ENCODE peak calls at places on chromosomes 3 and 15, in nine cellular contexts. J is activated B cell treated with CpG ODN at 0.5 μM for 24 hours, G is NCI-H1417, T is non-pigmented ciliary epithelial cell, D is breast epithelium, V is HFF-Myc, F is NCI-H1092 treated with DMSO at 0.1 percent for 48 hours, S is psoas muscle, Y is T1000. E is an unnamed sample.

GRCh38 chr3:186414735-186415419 is 52.8 kb upstream of the DGKG start:
- DNase-seq in J (no peak), G (peak; percentile 52), T (no peak), D (no peak), V (peak; percentile 21), F (no peak), S (no peak), Y (no peak), E (no peak)

GRCh38 chr15:31338879-31339557 is 12.4 kb downstream of the KLF13 start:
- DNase-seq in J (peak; percentile 40), G (peak; percentile 92), T (peak; percentile 19), D (peak; percentile 90), V (no peak), F (peak; percentile 67), S (peak; percentile 72), Y (peak; percentile 77), E (peak; percentile 95)

GRCh38 chr3:141050913-141051632 is at the start of gene SPSB4:
- DNase-seq in J (no peak), G (peak; percentile 76), T (no peak), D (no peak), V (no peak), F (peak; percentile 50), S (peak; percentile 93), Y (peak; percentile 65), E (peak; percentile 53)

GRCh38 chr3:39784922-39785321 is 24.5 kb upstream of the MYRIP start:
- DNase-seq in J (no peak), G (no peak), T (no peak), D (no peak), V (no peak), F (no peak), S (no peak), Y (no peak), E (no peak)

GRCh38 chr15:98674336-98674735 is 26.0 kb downstream of the IGF1R start:
- DNase-seq in J (no peak), G (no peak), T (no peak), D (no peak), V (no peak), F (no peak), S (no peak), Y (no peak), E (no peak)

GRCh38 chr15:65558997-65559760 is 28.9 kb downstream of the HACD3 start:
- DNase-seq in J (no peak), G (no peak), T (no peak), D (no peak), V (no peak), F (no peak), S (no peak), Y (no peak), E (no peak)

GRCh38 chr3:22960326-22960984 is 242.7 kb upstream of the UBE2E2 start:
- DNase-seq in J (no peak), G (peak; percentile 74), T (no peak), D (no peak), V (peak; percentile 7), F (peak; percentile 39), S (no peak), Y (peak; percentile 35), E (no peak)

GRCh38 chr3:122169911-122170310 is 13.6 kb upstream of the CASR start:
- DNase-seq in J (no peak), G (no peak), T (no peak), D (no peak), V (no peak), F (no peak), S (no peak), Y (no peak), E (no peak)

GRCh38 chr3:185402561-185402960 is 39.6 kb downstream of the MAP3K13 start:
- DNase-seq in J (no peak), G (peak; percentile 98), T (peak; percentile 20), D (no peak), V (no peak), F (peak; percentile 83), S (no peak), Y (no peak), E (no peak)

GRCh38 chr3:87167634-87168456 is 59.3 kb upstream of the CHMP2B start:
- DNase-seq in J (no peak), G (peak; percentile 83), T (peak; percentile 28), D (no peak), V (peak; percentile 47), F (peak; percentile 38), S (no peak), Y (peak; percentile 8), E (no peak)

GRCh38 chr3:141229132-141229531 is 2.5 kb upstream of the PXYLP1 start:
- DNase-seq in J (no peak), G (peak; percentile 34), T (no peak), D (no peak), V (no peak), F (peak; percentile 36), S (no peak), Y (no peak), E (no peak)

GRCh38 chr3:775178-775885 is 317.5 kb upstream of the CNTN6 start:
- DNase-seq in J (no peak), G (no peak), T (no peak), D (no peak), V (no peak), F (no peak), S (no peak), Y (peak; percentile 34), E (no peak)

GRCh38 chr3:48065035-48065434 is 48.8 kb upstream of the MAP4 start:
- DNase-seq in J (no peak), G (no peak), T (no peak), D (no peak), V (no peak), F (no peak), S (no peak), Y (no peak), E (no peak)